ENCODE peak calls at places on chromosomes 1 and 21, in seven cellular contexts. I, Q, U, L, V, A and Y are unnamed samples.

GRCh38 chr1:33735624-33736023 is 128.3 kb upstream of the HMGB4 start:
- DNase-seq in U (peak; percentile 54), I (no peak), L (no peak), V (peak; percentile 17), A (peak; percentile 1), Q (no peak), Y (no peak)

GRCh38 chr21:37655601-37656300 is 260.5 kb downstream of the KCNJ6 start:
- DNase-seq in A (no peak), I (no peak), V (no peak), L (peak; percentile 75), Q (no peak), U (no peak), Y (no peak)

GRCh38 chr1:165857046-165857801 is 29.8 kb downstream of the UCK2 start:
- DNase-seq in Q (no peak), U (no peak), V (peak; percentile 56), A (no peak), I (no peak), L (no peak), Y (no peak)

GRCh38 chr1:117754061-117754969 is 148.5 kb downstream of the TENT5C start:
- DNase-seq in U (peak; percentile 61), L (no peak), Q (no peak), A (peak; percentile 52), I (peak; percentile 73), V (peak; percentile 93), Y (no peak)

GRCh38 chr1:35980090-35980489 is 49.2 kb downstream of the AGO3 start:
- DNase-seq in A (no peak), U (no peak), L (no peak), Q (no peak), I (no peak), V (no peak), Y (no peak)

GRCh38 chr1:198776602-198777029 is 137.8 kb downstream of the PTPRC start:
- DNase-seq in Q (no peak), V (no peak), L (no peak), A (no peak), U (no peak), I (peak; percentile 22), Y (peak; percentile 85)

GRCh38 chr1:95364546-95364945 is 130.5 kb downstream of the RWDD3 start:
- DNase-seq in I (no peak), L (no peak), V (peak; percentile 25), A (no peak), U (no peak), Q (no peak), Y (no peak)

GRCh38 chr1:181423301-181423918 is 59.9 kb upstream of the CACNA1E start:
- DNase-seq in I (peak; percentile 21), A (peak; percentile 36), L (no peak), Q (no peak), V (peak; percentile 73), U (peak; percentile 51), Y (no peak)

GRCh38 chr1:29286194-29286767 is 50.0 kb downstream of the PTPRU start:
- DNase-seq in A (no peak), U (no peak), Q (no peak), L (no peak), V (no peak), I (no peak), Y (no peak)

GRCh38 chr1:66073357-66073756 is 280.7 kb downstream of the PDE4B start:
- DNase-seq in V (no peak), A (no peak), L (no peak), U (no peak), Q (no peak), I (no peak), Y (no peak)

GRCh38 chr1:95282496-95282850 is 48.5 kb downstream of the RWDD3 start:
- DNase-seq in L (no peak), Q (no peak), U (no peak), V (no peak), I (no peak), A (no peak), Y (no peak)

GRCh38 chr1:6700853-6701436 is 671 bp downstream of the DNAJC11 start:
- DNase-seq in U (no peak), L (no peak), Q (no peak), V (no peak), A (no peak), I (no peak), Y (no peak)

GRCh38 chr1:169392406-169392805 is 24.4 kb downstream of the BLZF1 start:
- DNase-seq in I (no peak), A (no peak), Q (no peak), V (no peak), U (no peak), L (no peak), Y (no peak)

GRCh38 chr1:20439282-20439681 is 46.7 kb downstream of the CAMK2N1 start:
- DNase-seq in Q (peak; percentile 7), L (no peak), U (no peak), V (peak; percentile 57), I (no peak), A (no peak), Y (no peak)

GRCh38 chr1:207495816-207496792 is at the start of gene CR1:
- DNase-seq in L (no peak), I (peak; percentile 23), U (peak; percentile 12), Q (no peak), A (no peak), V (peak; percentile 55), Y (peak; percentile 92)

GRCh38 chr1:162847839-162848453 is 13.0 kb downstream of the CCDC190 start:
- DNase-seq in I (peak; percentile 82), L (no peak), A (peak; percentile 62), Q (peak; percentile 76), U (peak; percentile 61), V (peak; percentile 85), Y (peak; percentile 90)

GRCh38 chr1:4003846-4004505 is 103.9 kb upstream of the C1orf174 start:
- DNase-seq in Q (peak; percentile 36), L (no peak), A (no peak), V (no peak), U (no peak), I (no peak), Y (no peak)

GRCh38 chr1:33367488-33368405 is 46.8 kb upstream of the A3GALT2 start:
- DNase-seq in I (peak; percentile 89), V (peak; percentile 93), U (peak; percentile 93), A (peak; percentile 38), L (no peak), Q (peak; percentile 91), Y (peak; percentile 97)

GRCh38 chr1:116167625-116168276 is 56.6 kb downstream of the MAB21L3 start:
- DNase-seq in U (no peak), L (peak; percentile 85), I (peak; percentile 30), A (no peak), V (peak; percentile 62), Q (no peak), Y (peak; percentile 83)

GRCh38 chr1:162381383-162381782 is at the start of gene C1orf226:
- DNase-seq in A (peak; percentile 67), U (no peak), Q (no peak), I (peak; percentile 46), L (no peak), V (no peak), Y (no peak)

GRCh38 chr1:1347026-1347595 is 2.1 kb downstream of the DVL1 start:
- DNase-seq in A (no peak), V (no peak), I (no peak), Q (no peak), L (no peak), U (no peak), Y (no peak)
- H3K4me1 ChIP-seq in A (peaks cover 64% of the 10 kb centered on the region), V (peaks cover 10% of the 10 kb centered on the region), I (peaks cover 49% of the 10 kb centered on the region), Q (peaks cover 31% of the 10 kb centered on the region), L (peaks cover 57% of the 10 kb centered on the region), U (no peaks in the 10 kb centered on the region), Y (peaks cover 50% of the 10 kb centered on the region)

GRCh38 chr21:45302082-45303061 is 14.7 kb upstream of the POFUT2 start:
- DNase-seq in V (no peak), U (no peak), A (no peak), I (peak; percentile 65), L (no peak), Q (no peak), Y (peak; percentile 82)
- TF ChIP-seq POLR2AphosphoS5 in V (no peak), U (no peak), A (no peak), I (peak; percentile 35), L (peak; percentile 84), Q (peak; percentile 9), Y (peak; percentile 45)

GRCh38 chr1:37035828-37036666 is 1.7 kb upstream of the GRIK3 start:
- DNase-seq in I (no peak), U (peak; percentile 45), A (no peak), V (peak; percentile 87), L (no peak), Q (no peak), Y (peak; percentile 81)

GRCh38 chr1:37037675-37038074 is 3.4 kb upstream of the GRIK3 start:
- DNase-seq in I (no peak), Q (no peak), V (peak; percentile 40), A (no peak), U (no peak), L (no peak), Y (no peak)

GRCh38 chr1:37038703-37039093 is 4.4 kb upstream of the GRIK3 start:
- DNase-seq in A (no peak), V (no peak), L (no peak), Q (peak; percentile 63), I (no peak), U (no peak), Y (no peak)

GRCh38 chr1:37036667-37037053 is 2.3 kb upstream of the GRIK3 start:
- DNase-seq in Q (no peak), V (peak; percentile 44), I (no peak), U (no peak), L (no peak), A (no peak), Y (no peak)

DNA sequence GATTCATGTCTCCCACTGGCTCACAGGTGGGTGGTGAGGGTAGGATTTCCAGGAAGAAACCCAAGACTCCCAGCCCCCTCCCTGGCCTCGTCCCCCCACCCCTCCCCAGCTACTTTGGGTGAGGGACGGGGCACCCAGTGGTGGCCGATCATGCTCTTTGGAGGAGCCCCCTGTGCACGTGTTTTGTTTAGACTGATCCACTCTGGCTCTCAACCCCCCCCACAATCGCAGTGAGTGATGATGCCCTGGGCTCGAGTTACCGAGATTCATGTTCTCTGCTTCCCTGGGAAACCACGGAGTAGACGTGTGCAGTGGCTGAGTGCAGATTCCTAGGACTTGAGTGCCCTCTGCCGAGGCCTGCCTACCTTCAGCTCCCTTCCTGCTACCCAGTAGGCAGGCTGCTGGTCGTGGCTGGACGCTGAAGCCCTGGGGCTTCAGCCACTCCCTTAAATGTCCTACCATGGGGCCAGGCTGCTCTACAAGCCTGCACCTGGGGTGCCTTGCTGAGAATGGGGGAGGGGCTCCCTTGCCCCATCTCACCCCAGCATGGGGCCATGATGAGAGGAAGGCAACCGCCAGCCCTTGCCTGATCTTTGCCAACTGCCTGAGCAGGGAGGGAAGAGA is 3.9 kb upstream of the GRIK3 start:
- DNase-seq in U (peak; percentile 54), I (no peak), V (peak; percentile 63), L (no peak), Q (peak; percentile 60), A (peak; percentile 7), Y (no peak)
- H3K4me3 ChIP-seq in U (no peak overlapping the region), I (no peak overlapping the region), V (peak overlapping the region; percentile 43), L (no peak overlapping the region), Q (no peak overlapping the region), A (no peak overlapping the region), Y (no peak overlapping the region)

GRCh38 chr1:150765229-150765976 is at the start of gene CTSS:
- DNase-seq in Q (no peak), L (no peak), V (no peak), I (no peak), U (no peak), A (no peak), Y (no peak)
- H3K4me1 ChIP-seq in Q (no peaks in the 10 kb centered on the region), L (peaks cover 5% of the 10 kb centered on the region), V (no peaks in the 10 kb centered on the region), I (peaks cover 26% of the 10 kb centered on the region), U (no peaks in the 10 kb centered on the region), A (no peaks in the 10 kb centered on the region), Y (peaks cover 57% of the 10 kb centered on the region)